ENCODE peak calls at places on chromosomes 1 and 21, in eight cellular contexts. One of them, this sample, is unnamed.

GRCh38 chr1:8315573-8316475 is 2.1 kb upstream of the SLC45A1 start:
- DNase-seq in B cell: no peak
- DNase-seq in heart left ventricle: no peak
- DNase-seq in H9: peak
- DNase-seq in endothelial cell: no peak
- DNase-seq in brain microvascular endothelial cell: no peak
- DNase-seq in epithelial cell of esophagus: no peak
- DNase-seq in kidney: no peak
- DNase-seq in this sample: no peak

GRCh38 chr1:27589841-27590426 is 14.0 kb downstream of the AHDC1 start:
- DNase-seq in B cell: no peak
- DNase-seq in heart left ventricle: peak
- DNase-seq in H9: no peak
- DNase-seq in endothelial cell: no peak
- DNase-seq in brain microvascular endothelial cell: no peak
- DNase-seq in epithelial cell of esophagus: peak
- DNase-seq in kidney: peak
- DNase-seq in this sample: no peak

GRCh38 chr1:6517435-6517851 is 26.0 kb upstream of the PLEKHG5 start:
- DNase-seq in B cell: no peak
- DNase-seq in heart left ventricle: no peak
- DNase-seq in H9: no peak
- DNase-seq in endothelial cell: no peak
- DNase-seq in brain microvascular endothelial cell: no peak
- DNase-seq in epithelial cell of esophagus: peak
- DNase-seq in kidney: peak
- DNase-seq in this sample: no peak

GRCh38 chr1:46456411-46456963 is 33.1 kb upstream of the DMBX1 start:
- DNase-seq in B cell: no peak
- DNase-seq in heart left ventricle: no peak
- DNase-seq in H9: no peak
- DNase-seq in endothelial cell: no peak
- DNase-seq in brain microvascular endothelial cell: no peak
- DNase-seq in epithelial cell of esophagus: no peak
- DNase-seq in kidney: no peak
- DNase-seq in this sample: no peak

GRCh38 chr1:89939693-89940438 is 55.0 kb upstream of the ZNF326 start:
- DNase-seq in B cell: no peak
- DNase-seq in heart left ventricle: no peak
- DNase-seq in H9: no peak
- DNase-seq in endothelial cell: no peak
- DNase-seq in brain microvascular endothelial cell: no peak
- DNase-seq in epithelial cell of esophagus: no peak
- DNase-seq in kidney: no peak
- DNase-seq in this sample: no peak

GRCh38 chr1:204817341-204817740 is 53.3 kb upstream of the NFASC start:
- DNase-seq in B cell: no peak
- DNase-seq in heart left ventricle: no peak
- DNase-seq in H9: no peak
- DNase-seq in endothelial cell: no peak
- DNase-seq in brain microvascular endothelial cell: no peak
- DNase-seq in epithelial cell of esophagus: no peak
- DNase-seq in kidney: no peak
- DNase-seq in this sample: no peak

GRCh38 chr1:42436794-42437458 is 18.9 kb downstream of the ZMYND12 start:
- DNase-seq in B cell: no peak
- DNase-seq in heart left ventricle: no peak
- DNase-seq in H9: no peak
- DNase-seq in endothelial cell: no peak
- DNase-seq in brain microvascular endothelial cell: no peak
- DNase-seq in epithelial cell of esophagus: no peak
- DNase-seq in kidney: no peak
- DNase-seq in this sample: no peak

GRCh38 chr1:70487910-70488665 is 77.0 kb downstream of the CTH start:
- DNase-seq in B cell: peak
- DNase-seq in heart left ventricle: no peak
- DNase-seq in H9: peak
- DNase-seq in endothelial cell: peak
- DNase-seq in brain microvascular endothelial cell: peak
- DNase-seq in epithelial cell of esophagus: peak
- DNase-seq in kidney: no peak
- DNase-seq in this sample: peak

DNA sequence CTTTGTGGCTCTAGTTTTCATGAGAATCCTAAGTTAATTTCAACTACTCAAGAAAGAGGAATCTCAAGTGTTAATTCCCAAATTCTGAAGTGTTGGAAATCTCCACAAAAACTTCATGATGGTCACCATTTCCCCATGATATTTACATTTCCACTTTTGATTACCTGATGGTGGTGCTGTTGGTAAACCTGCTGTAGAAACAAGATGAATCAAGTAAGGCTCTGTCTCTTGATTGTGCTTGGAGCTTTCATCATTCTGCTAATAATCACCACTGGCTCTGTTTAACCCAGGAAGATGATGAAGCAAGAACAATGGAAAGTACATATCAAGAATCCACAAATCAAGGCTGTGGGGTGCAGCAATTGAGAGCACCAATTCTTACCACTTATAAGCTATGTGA is 77.8 kb downstream of the C4BPA start:
- DNase-seq in B cell: peak
- DNase-seq in heart left ventricle: no peak
- DNase-seq in H9: no peak
- DNase-seq in endothelial cell: no peak
- DNase-seq in brain microvascular endothelial cell: no peak
- DNase-seq in epithelial cell of esophagus: peak
- DNase-seq in kidney: no peak
- DNase-seq in this sample: no peak
- TF ChIP-seq CTCF in B cell: peak
- TF ChIP-seq CTCF in heart left ventricle: peak
- TF ChIP-seq CTCF in H9: no peak
- TF ChIP-seq CTCF in endothelial cell: no peak
- TF ChIP-seq CTCF in brain microvascular endothelial cell: no peak
- TF ChIP-seq CTCF in epithelial cell of esophagus: peak
- TF ChIP-seq CTCF in kidney: peak
- TF ChIP-seq CTCF in this sample: no peak

DNA sequence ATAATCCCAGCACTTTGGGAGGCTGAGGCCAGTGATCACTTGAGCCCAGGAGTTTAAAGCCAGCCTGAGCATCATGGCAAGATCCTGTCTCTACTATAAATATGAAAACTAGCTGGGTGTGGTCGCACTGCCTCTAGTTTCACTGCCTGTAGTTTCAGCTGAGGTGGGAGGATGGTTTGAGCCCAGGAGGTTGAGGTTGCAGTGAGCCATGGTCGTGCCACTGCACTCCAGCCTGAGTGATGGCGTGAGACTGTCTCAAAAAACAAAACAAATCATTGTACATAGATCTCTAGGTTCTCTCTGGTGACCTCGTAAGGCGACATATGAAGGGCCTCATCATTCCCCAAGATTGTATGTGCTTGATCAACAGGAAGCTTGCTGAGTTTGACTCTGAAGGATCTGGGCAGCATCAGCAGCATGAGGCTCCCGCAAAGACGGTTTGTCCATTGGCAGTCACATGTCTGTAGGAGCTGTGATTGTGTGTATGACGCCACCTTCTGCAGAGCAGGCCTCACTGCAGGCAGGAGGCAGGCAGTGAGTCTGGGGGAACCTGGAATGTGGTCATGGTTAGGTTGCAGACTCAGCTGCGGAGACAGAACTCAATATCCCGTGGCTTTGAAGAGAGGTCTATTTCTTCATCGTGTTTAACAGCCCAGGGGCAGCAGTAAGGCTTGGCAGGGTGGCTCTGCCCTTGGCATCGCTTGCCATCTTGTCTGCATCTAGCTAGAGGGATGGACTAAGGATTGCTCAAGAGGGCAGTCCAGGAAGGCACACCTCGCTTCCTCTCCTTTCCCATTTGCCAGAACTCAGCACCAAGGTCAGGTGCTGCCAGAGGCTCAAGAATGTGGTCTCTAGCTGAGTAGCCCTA is 13.9 kb downstream of the ATP5PO start:
- DNase-seq in B cell: no peak
- DNase-seq in heart left ventricle: no peak
- DNase-seq in H9: peak
- DNase-seq in endothelial cell: peak
- DNase-seq in brain microvascular endothelial cell: peak
- DNase-seq in epithelial cell of esophagus: peak
- DNase-seq in kidney: no peak
- DNase-seq in this sample: no peak
- TF ChIP-seq CTCF in B cell: no peak
- TF ChIP-seq CTCF in heart left ventricle: no peak
- TF ChIP-seq CTCF in H9: peak
- TF ChIP-seq CTCF in endothelial cell: peak
- TF ChIP-seq CTCF in brain microvascular endothelial cell: peak
- TF ChIP-seq CTCF in epithelial cell of esophagus: peak
- TF ChIP-seq CTCF in kidney: peak
- TF ChIP-seq CTCF in this sample: peak

DNA sequence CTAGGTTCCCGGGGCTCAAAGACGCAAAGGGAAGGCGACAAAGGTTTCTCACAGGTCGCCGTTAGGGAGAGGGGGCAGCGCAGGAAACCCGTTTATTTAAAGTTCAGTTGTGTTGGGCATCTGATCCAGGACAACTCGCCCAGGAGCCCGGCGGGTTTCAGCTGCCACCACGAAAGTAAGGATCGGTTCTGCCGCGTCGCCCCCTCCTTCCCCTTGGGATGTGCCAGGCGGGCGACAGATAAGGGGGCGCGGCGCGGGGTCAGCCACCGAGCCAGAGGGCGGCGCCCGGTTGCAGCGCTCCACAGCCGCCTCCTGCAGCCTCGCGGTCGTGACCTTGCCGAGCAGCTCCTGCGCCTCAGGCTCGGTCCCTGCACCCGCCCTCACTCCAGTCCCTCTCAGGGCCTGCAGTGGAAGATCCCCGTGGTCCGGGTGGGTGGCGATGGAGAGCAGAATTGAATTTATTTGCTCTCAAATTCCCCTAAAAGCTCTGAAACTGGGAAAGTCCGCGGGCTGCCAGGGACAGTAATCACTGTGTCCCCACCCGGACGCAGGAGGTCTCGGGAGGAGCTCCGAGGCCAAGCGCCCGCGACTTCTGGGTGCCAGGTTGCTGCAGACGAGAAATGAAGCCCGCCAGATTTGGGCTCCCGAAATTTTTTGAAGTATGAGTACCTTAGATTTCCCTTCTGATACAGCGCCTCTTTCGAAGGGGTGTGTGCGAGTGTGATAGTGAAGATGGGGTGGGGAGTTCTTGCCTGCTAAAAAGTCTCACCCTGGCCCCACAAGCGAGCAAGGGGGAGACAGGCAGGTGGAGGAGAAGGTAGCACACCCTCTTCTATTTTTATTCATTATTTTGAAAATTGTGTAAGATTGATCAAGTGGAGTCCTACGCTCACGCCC is 28.4 kb upstream of the NFIA start:
- DNase-seq in B cell: no peak
- DNase-seq in heart left ventricle: peak
- DNase-seq in H9: peak
- DNase-seq in endothelial cell: no peak
- DNase-seq in brain microvascular endothelial cell: no peak
- DNase-seq in epithelial cell of esophagus: no peak
- DNase-seq in kidney: peak
- DNase-seq in this sample: no peak
- TF ChIP-seq CTCF in B cell: no peak
- TF ChIP-seq CTCF in heart left ventricle: no peak
- TF ChIP-seq CTCF in H9: no peak
- TF ChIP-seq CTCF in endothelial cell: no peak
- TF ChIP-seq CTCF in brain microvascular endothelial cell: no peak
- TF ChIP-seq CTCF in epithelial cell of esophagus: no peak
- TF ChIP-seq CTCF in kidney: no peak
- TF ChIP-seq CTCF in this sample: no peak

DNA sequence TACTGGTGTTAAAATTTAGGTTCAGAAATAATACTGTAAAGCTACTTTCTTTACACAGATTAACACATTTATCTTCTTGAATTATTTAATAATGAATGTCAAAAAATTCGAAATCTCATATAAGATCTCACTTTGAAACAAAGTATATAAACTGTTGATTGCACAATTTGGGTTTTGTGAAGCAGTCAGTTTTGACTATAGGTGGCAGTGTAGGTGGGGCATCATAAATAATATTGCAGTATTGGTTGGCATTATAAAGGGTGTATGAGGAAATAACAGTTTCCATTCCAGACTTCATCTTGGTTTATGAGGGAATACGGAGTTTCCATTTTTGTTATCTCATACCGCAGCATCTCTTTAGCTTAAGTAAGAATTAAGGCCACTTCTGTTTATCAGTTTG is 49.9 kb downstream of the SUCO start:
- DNase-seq in B cell: no peak
- DNase-seq in heart left ventricle: no peak
- DNase-seq in H9: no peak
- DNase-seq in endothelial cell: no peak
- DNase-seq in brain microvascular endothelial cell: no peak
- DNase-seq in epithelial cell of esophagus: peak
- DNase-seq in kidney: no peak
- DNase-seq in this sample: no peak
- TF ChIP-seq CTCF in B cell: no peak
- TF ChIP-seq CTCF in heart left ventricle: no peak
- TF ChIP-seq CTCF in H9: peak
- TF ChIP-seq CTCF in endothelial cell: no peak
- TF ChIP-seq CTCF in brain microvascular endothelial cell: peak
- TF ChIP-seq CTCF in epithelial cell of esophagus: peak
- TF ChIP-seq CTCF in kidney: no peak
- TF ChIP-seq CTCF in this sample: no peak

GRCh38 chr1:40404670-40405462 is 31.3 kb downstream of the SMAP2 start:
- DNase-seq in B cell: peak
- DNase-seq in heart left ventricle: no peak
- DNase-seq in H9: no peak
- DNase-seq in endothelial cell: no peak
- DNase-seq in brain microvascular endothelial cell: peak
- DNase-seq in epithelial cell of esophagus: peak
- DNase-seq in kidney: no peak
- DNase-seq in this sample: no peak
- TF ChIP-seq CTCF in B cell: peak
- TF ChIP-seq CTCF in heart left ventricle: peak
- TF ChIP-seq CTCF in H9: peak
- TF ChIP-seq CTCF in endothelial cell: peak
- TF ChIP-seq CTCF in brain microvascular endothelial cell: peak
- TF ChIP-seq CTCF in epithelial cell of esophagus: peak
- TF ChIP-seq CTCF in kidney: peak
- TF ChIP-seq CTCF in this sample: peak